ENCODE peak calls at places on chromosomes 6 and 20, in eight cellular contexts. Z is DMS153; R is AG04450; E is NCI-H748 treated with DMSO at 0.1 percent for 48 hours; L is iris pigment epithelial cell; N is stimulated activated CD8-positive, alpha-beta memory T cell treated with anti-CD3 and anti-CD28 coated beads, Interleukin-7, amount 100 ng/mL, for 24 hours; Q is kidney; C is HS-5. V is an unnamed sample.

GRCh38 chr6:15481892-15482291 is 180.9 kb downstream of the DTNBP1 start:
- DNase-seq in R (no peak), Q (no peak), L (no peak), N (no peak), C (no peak), Z (peak), E (no peak), V (peak)

GRCh38 chr20:43955244-43956191 is 40.9 kb downstream of the TOX2 start:
- DNase-seq in C (peak), N (no peak), Q (no peak), E (no peak), Z (no peak), L (peak), R (peak), V (no peak)

GRCh38 chr6:52718535-52718934 is 44.7 kb downstream of the GSTA2 start:
- DNase-seq in Z (no peak), L (peak), C (no peak), R (no peak), N (no peak), Q (no peak), E (peak), V (no peak)

GRCh38 chr6:104087765-104088164 is 772.0 kb downstream of the HACE1 start:
- DNase-seq in C (no peak), N (no peak), R (no peak), L (no peak), Q (no peak), Z (no peak), E (no peak), V (no peak)

GRCh38 chr6:1644516-1644915 is 34.8 kb downstream of the FOXC1 start:
- DNase-seq in Q (no peak), R (no peak), L (no peak), E (no peak), N (no peak), Z (no peak), C (no peak), V (no peak)

GRCh38 chr20:1899169-1899525 is 3.9 kb downstream of the SIRPA start:
- DNase-seq in N (no peak), C (no peak), L (no peak), Q (no peak), E (no peak), Z (no peak), R (no peak), V (no peak)

GRCh38 chr20:7734216-7734615 is 206.0 kb downstream of the HAO1 start:
- DNase-seq in R (no peak), N (no peak), E (no peak), L (no peak), Z (no peak), Q (no peak), C (no peak), V (no peak)

GRCh38 chr6:8803181-8803760 is 367.9 kb upstream of the SLC35B3 start:
- DNase-seq in Q (no peak), L (no peak), E (no peak), Z (no peak), R (no peak), N (no peak), C (no peak), V (no peak)

GRCh38 chr6:22929228-22929627 is 359.9 kb downstream of the HDGFL1 start:
- DNase-seq in Q (no peak), C (no peak), E (no peak), L (no peak), Z (peak), N (no peak), R (no peak), V (no peak)

GRCh38 chr6:44269921-44270525 is at the start of gene TMEM151B:
- DNase-seq in Z (no peak), N (no peak), E (no peak), C (no peak), L (no peak), Q (no peak), R (no peak), V (no peak)

GRCh38 chr6:36276581-36277536 is 7.0 kb downstream of the PNPLA1 start:
- DNase-seq in L (no peak), C (no peak), N (no peak), R (no peak), Q (no peak), Z (no peak), E (no peak), V (peak)

GRCh38 chr6:31009731-31010130 is 543 bp upstream of the MUC22 start:
- DNase-seq in L (no peak), E (no peak), Z (no peak), Q (no peak), C (no peak), R (no peak), N (no peak), V (no peak)

GRCh38 chr20:17650301-17650761 is 31.7 kb downstream of the RRBP1 start:
- DNase-seq in Q (no peak), C (no peak), N (no peak), R (no peak), Z (no peak), L (no peak), E (no peak), V (no peak)

GRCh38 chr6:131059486-131059885 is 3.6 kb downstream of the EPB41L2 start:
- DNase-seq in Z (no peak), L (peak), C (no peak), E (no peak), R (no peak), N (no peak), Q (no peak), V (no peak)

GRCh38 chr6:26258199-26258977 is 106.6 kb upstream of the BTN3A2 start:
- DNase-seq in N (no peak), C (no peak), Z (no peak), E (no peak), L (no peak), Q (no peak), R (no peak), V (no peak)

GRCh38 chr20:47377122-47377722 is 20.7 kb upstream of the ZMYND8 start:
- DNase-seq in C (no peak), E (no peak), L (no peak), Q (no peak), N (no peak), Z (no peak), R (no peak), V (no peak)

GRCh38 chr20:61373055-61373399 is 121.0 kb downstream of the CDH4 start:
- DNase-seq in R (no peak), Q (no peak), Z (no peak), E (no peak), N (no peak), L (no peak), C (no peak), V (no peak)

GRCh38 chr20:50303573-50304500 is 113.2 kb downstream of the CEBPB start:
- DNase-seq in L (peak), N (no peak), Q (peak), C (peak), R (no peak), E (peak), Z (peak), V (peak)

GRCh38 chr6:21801786-21802610 is 208.4 kb downstream of the SOX4 start:
- DNase-seq in E (no peak), Q (no peak), L (no peak), Z (no peak), N (no peak), R (no peak), C (no peak), V (no peak)

GRCh38 chr6:69732640-69733039 is 64.2 kb downstream of the LMBRD1 start:
- DNase-seq in Q (no peak), N (no peak), Z (no peak), E (no peak), C (no peak), L (peak), R (no peak), V (peak)

GRCh38 chr6:140773276-140773675 is 1359.4 kb upstream of the GJE1 start:
- DNase-seq in N (no peak), Q (no peak), C (no peak), R (no peak), Z (no peak), L (peak), E (no peak), V (no peak)

GRCh38 chr6:37705239-37706051 is 7.8 kb upstream of the MDGA1 start:
- DNase-seq in C (no peak), Z (peak), N (peak), E (no peak), L (peak), Q (peak), R (no peak), V (peak)

GRCh38 chr6:17492350-17492749 is 99.0 kb downstream of the CAP2 start:
- DNase-seq in Z (no peak), N (no peak), C (no peak), Q (no peak), E (no peak), R (no peak), L (no peak), V (no peak)

GRCh38 chr6:106142876-106143431 is 56.8 kb downstream of the PRDM1 start:
- DNase-seq in Z (no peak), R (no peak), N (no peak), L (no peak), C (no peak), Q (no peak), E (no peak), V (no peak)

GRCh38 chr20:48733296-48733790 is 94.5 kb downstream of the PREX1 start:
- DNase-seq in Q (no peak), Z (no peak), C (no peak), N (no peak), R (no peak), L (peak), E (no peak), V (no peak)

GRCh38 chr20:41697861-41698559 is 79.8 kb upstream of the CHD6 start:
- DNase-seq in Z (no peak), E (peak), R (no peak), C (no peak), N (no peak), Q (no peak), L (peak), V (peak)

GRCh38 chr20:4272225-4272624 is 256.9 kb upstream of the RNF24 start:
- DNase-seq in Z (no peak), R (no peak), C (no peak), L (peak), Q (no peak), N (no peak), E (no peak), V (no peak)

GRCh38 chr6:73514746-73515110 is 6.1 kb downstream of the EEF1A1 start:
- DNase-seq in C (no peak), N (no peak), Q (no peak), E (no peak), L (no peak), Z (no peak), R (no peak), V (no peak)

GRCh38 chr6:33289784-33290315 is 449 bp downstream of the PFDN6 start:
- DNase-seq in C (no peak), Q (no peak), R (no peak), L (no peak), N (no peak), E (no peak), Z (no peak), V (no peak)

GRCh38 chr6:108592371-108593337 is 31.9 kb downstream of the FOXO3 start:
- DNase-seq in C (no peak), Q (no peak), L (peak), R (no peak), E (no peak), N (no peak), Z (no peak), V (peak)

GRCh38 chr6:99331531-99331930 is 17.9 kb downstream of the FAXC start:
- DNase-seq in Q (no peak), R (no peak), Z (no peak), N (no peak), C (no peak), L (no peak), E (no peak), V (no peak)

GRCh38 chr6:37990762-37991525 is 171.4 kb downstream of the ZFAND3 start:
- DNase-seq in R (peak), L (peak), N (no peak), Z (no peak), C (peak), Q (no peak), E (no peak), V (no peak)

GRCh38 chr6:130426078-130426726 is 60.4 kb downstream of the TMEM200A start:
- DNase-seq in N (no peak), E (no peak), Z (no peak), R (no peak), Q (no peak), C (no peak), L (peak), V (no peak)

GRCh38 chr6:152478377-152479010 is 158.7 kb downstream of the SYNE1 start:
- DNase-seq in C (no peak), Z (no peak), R (no peak), Q (no peak), L (no peak), E (no peak), N (no peak), V (no peak)